ENCODE peak calls at places on chromosomes 6 and 20, in ten cellular contexts. One of them, this sample, is unnamed.

GRCh38 chr6:135546680-135547418 is 49.3 kb upstream of the AHI1 start:
- DNase-seq in adrenal gland: peak; percentile 18
- DNase-seq in transverse colon: no peak
- DNase-seq in sigmoid colon: no peak
- DNase-seq in Peyer's patch: no peak
- DNase-seq in ovary: no peak
- DNase-seq in K562: no peak
- DNase-seq in breast epithelium: no peak
- DNase-seq in HepG2: no peak
- DNase-seq in HCT116: no peak
- DNase-seq in this sample: no peak

GRCh38 chr6:135743476-135743875 is 108.0 kb upstream of the PDE7B start:
- DNase-seq in adrenal gland: no peak
- DNase-seq in transverse colon: no peak
- DNase-seq in sigmoid colon: no peak
- DNase-seq in Peyer's patch: no peak
- DNase-seq in ovary: no peak
- DNase-seq in K562: no peak
- DNase-seq in breast epithelium: no peak
- DNase-seq in HepG2: no peak
- DNase-seq in HCT116: no peak
- DNase-seq in this sample: no peak

GRCh38 chr6:56510984-56511531 is 131.6 kb downstream of the DST start:
- DNase-seq in adrenal gland: no peak
- DNase-seq in transverse colon: peak; percentile 26
- DNase-seq in sigmoid colon: no peak
- DNase-seq in Peyer's patch: no peak
- DNase-seq in ovary: no peak
- DNase-seq in K562: peak; percentile 46
- DNase-seq in breast epithelium: no peak
- DNase-seq in HepG2: peak; percentile 78
- DNase-seq in HCT116: no peak
- DNase-seq in this sample: no peak

GRCh38 chr6:112251170-112251945 is 3.0 kb downstream of the LAMA4 start:
- DNase-seq in adrenal gland: no peak
- DNase-seq in transverse colon: peak; percentile 36
- DNase-seq in sigmoid colon: peak; percentile 92
- DNase-seq in Peyer's patch: peak; percentile 64
- DNase-seq in ovary: peak; percentile 50
- DNase-seq in K562: no peak
- DNase-seq in breast epithelium: peak; percentile 48
- DNase-seq in HepG2: no peak
- DNase-seq in HCT116: no peak
- DNase-seq in this sample: no peak

GRCh38 chr20:34112600-34113061 is 588 bp upstream of the EIF2S2 start:
- DNase-seq in adrenal gland: peak; percentile 29
- DNase-seq in transverse colon: peak; percentile 36
- DNase-seq in sigmoid colon: peak; percentile 71
- DNase-seq in Peyer's patch: peak; percentile 63
- DNase-seq in ovary: peak; percentile 13
- DNase-seq in K562: no peak
- DNase-seq in breast epithelium: peak; percentile 25
- DNase-seq in HepG2: peak; percentile 48
- DNase-seq in HCT116: no peak
- DNase-seq in this sample: peak; percentile 23

GRCh38 chr20:23065438-23066201 is 16.1 kb upstream of the THBD start:
- DNase-seq in adrenal gland: no peak
- DNase-seq in transverse colon: no peak
- DNase-seq in sigmoid colon: no peak
- DNase-seq in Peyer's patch: no peak
- DNase-seq in ovary: no peak
- DNase-seq in K562: no peak
- DNase-seq in breast epithelium: no peak
- DNase-seq in HepG2: peak; percentile 54
- DNase-seq in HCT116: no peak
- DNase-seq in this sample: no peak

GRCh38 chr6:8334113-8334512 is 101.2 kb downstream of the SLC35B3 start:
- DNase-seq in adrenal gland: no peak
- DNase-seq in transverse colon: no peak
- DNase-seq in sigmoid colon: no peak
- DNase-seq in Peyer's patch: no peak
- DNase-seq in ovary: no peak
- DNase-seq in K562: no peak
- DNase-seq in breast epithelium: no peak
- DNase-seq in HepG2: no peak
- DNase-seq in HCT116: no peak
- DNase-seq in this sample: no peak

GRCh38 chr20:21229163-21229562 is 74.0 kb upstream of the XRN2 start:
- DNase-seq in adrenal gland: no peak
- DNase-seq in transverse colon: no peak
- DNase-seq in sigmoid colon: no peak
- DNase-seq in Peyer's patch: no peak
- DNase-seq in ovary: no peak
- DNase-seq in K562: no peak
- DNase-seq in breast epithelium: no peak
- DNase-seq in HepG2: no peak
- DNase-seq in HCT116: peak; percentile 15
- DNase-seq in this sample: peak; percentile 26

GRCh38 chr6:54291146-54291545 is 17.1 kb upstream of the TINAG start:
- DNase-seq in adrenal gland: no peak
- DNase-seq in transverse colon: no peak
- DNase-seq in sigmoid colon: no peak
- DNase-seq in Peyer's patch: no peak
- DNase-seq in ovary: no peak
- DNase-seq in K562: no peak
- DNase-seq in breast epithelium: no peak
- DNase-seq in HepG2: no peak
- DNase-seq in HCT116: no peak
- DNase-seq in this sample: no peak

GRCh38 chr6:18327621-18328548 is 59.3 kb upstream of the RNF144B start:
- DNase-seq in adrenal gland: no peak
- DNase-seq in transverse colon: peak; percentile 40
- DNase-seq in sigmoid colon: peak; percentile 80
- DNase-seq in Peyer's patch: peak; percentile 85
- DNase-seq in ovary: no peak
- DNase-seq in K562: peak; percentile 41
- DNase-seq in breast epithelium: no peak
- DNase-seq in HepG2: no peak
- DNase-seq in HCT116: no peak
- DNase-seq in this sample: no peak

GRCh38 chr6:52500268-52501129 is 76.4 kb downstream of the TRAM2 start:
- DNase-seq in adrenal gland: no peak
- DNase-seq in transverse colon: no peak
- DNase-seq in sigmoid colon: no peak
- DNase-seq in Peyer's patch: no peak
- DNase-seq in ovary: no peak
- DNase-seq in K562: no peak
- DNase-seq in breast epithelium: peak; percentile 88
- DNase-seq in HepG2: no peak
- DNase-seq in HCT116: no peak
- DNase-seq in this sample: no peak

GRCh38 chr6:142045380-142046270 is 87.1 kb upstream of the GJE1 start:
- DNase-seq in adrenal gland: no peak
- DNase-seq in transverse colon: no peak
- DNase-seq in sigmoid colon: no peak
- DNase-seq in Peyer's patch: no peak
- DNase-seq in ovary: no peak
- DNase-seq in K562: no peak
- DNase-seq in breast epithelium: no peak
- DNase-seq in HepG2: no peak
- DNase-seq in HCT116: peak; percentile 12
- DNase-seq in this sample: no peak

GRCh38 chr20:64240243-64241015 is 15.1 kb upstream of the PCMTD2 start:
- DNase-seq in adrenal gland: no peak
- DNase-seq in transverse colon: no peak
- DNase-seq in sigmoid colon: peak; percentile 56
- DNase-seq in Peyer's patch: peak; percentile 33
- DNase-seq in ovary: no peak
- DNase-seq in K562: no peak
- DNase-seq in breast epithelium: no peak
- DNase-seq in HepG2: no peak
- DNase-seq in HCT116: no peak
- DNase-seq in this sample: no peak

GRCh38 chr6:129235167-129236072 is 352.5 kb downstream of the LAMA2 start:
- DNase-seq in adrenal gland: no peak
- DNase-seq in transverse colon: no peak
- DNase-seq in sigmoid colon: no peak
- DNase-seq in Peyer's patch: no peak
- DNase-seq in ovary: no peak
- DNase-seq in K562: no peak
- DNase-seq in breast epithelium: no peak
- DNase-seq in HepG2: no peak
- DNase-seq in HCT116: no peak
- DNase-seq in this sample: no peak

GRCh38 chr6:142014515-142014914 is 118.2 kb upstream of the GJE1 start:
- DNase-seq in adrenal gland: no peak
- DNase-seq in transverse colon: no peak
- DNase-seq in sigmoid colon: no peak
- DNase-seq in Peyer's patch: no peak
- DNase-seq in ovary: no peak
- DNase-seq in K562: no peak
- DNase-seq in breast epithelium: no peak
- DNase-seq in HepG2: no peak
- DNase-seq in HCT116: peak; percentile 79
- DNase-seq in this sample: no peak

DNA sequence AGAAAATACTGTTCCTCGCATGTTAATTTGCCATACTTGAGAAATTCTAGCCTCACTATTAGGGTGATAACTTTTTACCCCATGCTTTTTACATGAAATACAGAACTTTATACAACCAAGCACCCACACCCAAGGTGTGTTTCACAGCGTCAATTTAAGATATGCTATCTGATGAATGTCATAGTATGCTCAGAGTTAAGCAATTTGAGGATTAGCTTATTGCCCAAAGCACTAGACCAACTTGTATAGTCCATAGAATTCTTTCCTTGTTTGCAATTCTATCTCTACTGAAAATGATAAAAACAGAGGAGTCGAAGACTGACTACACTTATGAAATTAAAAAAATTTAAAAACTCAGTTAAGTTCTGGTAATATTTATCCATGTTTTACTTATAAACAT is 82.1 kb upstream of the CARMIL1 start:
- DNase-seq in adrenal gland: no peak
- DNase-seq in transverse colon: no peak
- DNase-seq in sigmoid colon: no peak
- DNase-seq in Peyer's patch: no peak
- DNase-seq in ovary: no peak
- DNase-seq in K562: no peak
- DNase-seq in breast epithelium: no peak
- DNase-seq in HepG2: no peak
- DNase-seq in HCT116: no peak
- DNase-seq in this sample: no peak
- TF ChIP-seq POLR2A in adrenal gland: no peak
- TF ChIP-seq POLR2A in transverse colon: no peak
- TF ChIP-seq POLR2A in sigmoid colon: no peak
- TF ChIP-seq POLR2A in Peyer's patch: no peak
- TF ChIP-seq POLR2A in ovary: no peak
- TF ChIP-seq POLR2A in K562: no peak
- TF ChIP-seq POLR2A in breast epithelium: no peak
- TF ChIP-seq POLR2A in HepG2: no peak
- TF ChIP-seq POLR2A in HCT116: no peak
- TF ChIP-seq POLR2A in this sample: no peak

GRCh38 chr6:43427406-43428111 is at the start of gene ABCC10:
- DNase-seq in adrenal gland: peak; percentile 94
- DNase-seq in transverse colon: peak; percentile 96
- DNase-seq in sigmoid colon: peak; percentile 98
- DNase-seq in Peyer's patch: peak; percentile 98
- DNase-seq in ovary: peak; percentile 92
- DNase-seq in K562: peak; percentile 97
- DNase-seq in breast epithelium: peak; percentile 92
- DNase-seq in HepG2: peak; percentile 93
- DNase-seq in HCT116: peak; percentile 88
- DNase-seq in this sample: peak; percentile 95
- TF ChIP-seq POLR2A in adrenal gland: peak; percentile 66
- TF ChIP-seq POLR2A in transverse colon: peak; percentile 52
- TF ChIP-seq POLR2A in sigmoid colon: peak; percentile 34
- TF ChIP-seq POLR2A in Peyer's patch: peak; percentile 65
- TF ChIP-seq POLR2A in ovary: no peak
- TF ChIP-seq POLR2A in K562: peak; percentile 91
- TF ChIP-seq POLR2A in breast epithelium: no peak
- TF ChIP-seq POLR2A in HepG2: peak; percentile 88
- TF ChIP-seq POLR2A in HCT116: peak; percentile 93
- TF ChIP-seq POLR2A in this sample: peak; percentile 91

DNA sequence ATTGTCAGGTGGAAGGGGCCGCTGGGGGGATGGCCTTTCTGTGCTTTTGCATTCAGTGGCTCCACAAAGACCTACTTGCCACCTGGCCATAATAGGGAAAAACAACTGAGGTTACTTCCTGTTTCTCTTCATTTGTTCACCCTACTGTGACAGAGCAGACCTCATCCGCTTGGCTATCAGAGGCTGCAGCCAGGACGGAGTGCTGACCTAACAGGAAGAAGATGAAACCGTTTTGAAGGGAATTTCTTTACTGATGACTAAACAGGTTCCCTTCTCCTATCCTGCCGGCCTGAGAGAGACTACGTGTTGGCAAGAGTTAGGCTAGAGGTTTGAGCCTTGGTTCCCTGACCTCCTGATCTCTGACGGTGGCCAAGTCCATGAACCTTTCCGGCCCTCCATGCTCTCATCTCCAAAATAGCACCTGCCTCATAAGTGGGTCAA is 21.3 kb downstream of the PRR18 start:
- DNase-seq in adrenal gland: no peak
- DNase-seq in transverse colon: no peak
- DNase-seq in sigmoid colon: no peak
- DNase-seq in Peyer's patch: peak; percentile 76
- DNase-seq in ovary: no peak
- DNase-seq in K562: no peak
- DNase-seq in breast epithelium: no peak
- DNase-seq in HepG2: no peak
- DNase-seq in HCT116: no peak
- DNase-seq in this sample: no peak
- TF ChIP-seq POLR2A in adrenal gland: no peak
- TF ChIP-seq POLR2A in transverse colon: no peak
- TF ChIP-seq POLR2A in sigmoid colon: no peak
- TF ChIP-seq POLR2A in Peyer's patch: no peak
- TF ChIP-seq POLR2A in ovary: no peak
- TF ChIP-seq POLR2A in K562: no peak
- TF ChIP-seq POLR2A in breast epithelium: no peak
- TF ChIP-seq POLR2A in HepG2: no peak
- TF ChIP-seq POLR2A in HCT116: no peak
- TF ChIP-seq POLR2A in this sample: no peak

DNA sequence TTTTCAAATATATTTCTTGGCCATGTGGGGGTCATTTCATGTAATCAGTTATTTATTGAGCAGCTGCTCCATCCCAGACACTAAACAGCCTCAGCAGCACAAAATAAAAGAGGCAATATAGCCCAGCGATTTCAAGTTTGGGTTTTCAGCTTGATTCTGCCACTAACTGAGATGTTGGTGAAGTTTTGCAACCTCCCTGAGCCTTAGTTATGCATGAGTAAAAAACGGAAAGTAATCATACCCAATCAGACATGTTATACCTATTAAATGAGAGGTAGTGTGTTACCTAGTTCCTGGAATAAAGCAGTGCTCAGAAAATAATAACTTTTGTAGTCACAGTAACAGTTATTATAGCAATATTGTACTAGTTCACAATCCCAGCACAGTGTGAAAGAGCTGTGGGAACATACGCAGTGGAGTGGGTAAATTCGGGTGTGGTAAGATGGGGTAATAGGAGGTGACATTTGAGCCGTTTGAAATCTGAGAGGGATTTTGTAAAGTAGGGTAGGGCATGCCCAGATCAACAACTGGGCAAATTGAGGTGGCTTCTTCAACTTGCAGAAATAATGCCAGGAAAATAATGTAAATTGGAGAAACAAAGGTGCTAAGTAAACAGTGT is 1.5 kb downstream of the SLC9A8 start:
- DNase-seq in adrenal gland: no peak
- DNase-seq in transverse colon: no peak
- DNase-seq in sigmoid colon: no peak
- DNase-seq in Peyer's patch: no peak
- DNase-seq in ovary: no peak
- DNase-seq in K562: no peak
- DNase-seq in breast epithelium: no peak
- DNase-seq in HepG2: no peak
- DNase-seq in HCT116: no peak
- DNase-seq in this sample: no peak
- TF ChIP-seq POLR2A in adrenal gland: no peak
- TF ChIP-seq POLR2A in transverse colon: no peak
- TF ChIP-seq POLR2A in sigmoid colon: no peak
- TF ChIP-seq POLR2A in Peyer's patch: no peak
- TF ChIP-seq POLR2A in ovary: no peak
- TF ChIP-seq POLR2A in K562: no peak
- TF ChIP-seq POLR2A in breast epithelium: no peak
- TF ChIP-seq POLR2A in HepG2: no peak
- TF ChIP-seq POLR2A in HCT116: no peak
- TF ChIP-seq POLR2A in this sample: no peak